ENCODE peak calls at places on chromosomes 4 and X, in nine cellular contexts. P is cardiac fibroblast, G is choroid plexus epithelial cell, E is pancreas, R is heart right ventricle, Z is bronchial epithelial cell, C is lung, S is stomach, Q is MM.1S. K is an unnamed sample.

GRCh38 chr4:19971829-19972228 is 279.9 kb upstream of the SLIT2 start:
- DNase-seq in C (no peak), S (no peak), Q (no peak), E (no peak), G (peak), P (peak), R (no peak), Z (peak), K (no peak)

GRCh38 chrX:103927030-103927429 is 35.4 kb upstream of the TMSB15B start:
- DNase-seq in E (no peak), Z (no peak), C (no peak), P (no peak), S (no peak), Q (no peak), G (no peak), R (no peak), K (no peak)

GRCh38 chrX:149021164-149021563 is 483.9 kb downstream of the IDS start:
- DNase-seq in P (no peak), E (no peak), S (no peak), C (no peak), Z (no peak), Q (no peak), G (no peak), R (no peak), K (no peak)

GRCh38 chrX:22163306-22163705 is 109.4 kb upstream of the CBLL2 start:
- DNase-seq in Z (no peak), P (no peak), C (no peak), Q (no peak), E (no peak), R (no peak), G (no peak), S (no peak), K (no peak)

GRCh38 chrX:20221902-20222301 is 44.8 kb downstream of the RPS6KA3 start:
- DNase-seq in C (no peak), E (peak), R (no peak), G (peak), P (no peak), Z (no peak), Q (no peak), S (no peak), K (no peak)

GRCh38 chr4:147103403-147103946 is 157.8 kb upstream of the TTC29 start:
- DNase-seq in R (peak), Q (no peak), C (no peak), E (no peak), P (peak), Z (peak), G (peak), S (no peak), K (no peak)

GRCh38 chr4:47483722-47484121 is 1.4 kb upstream of the ATP10D start:
- DNase-seq in R (no peak), G (peak), E (no peak), Z (peak), S (no peak), P (no peak), C (no peak), Q (no peak), K (no peak)

GRCh38 chr4:130760246-130760645 is 1664.3 kb downstream of the C4orf33 start:
- DNase-seq in C (no peak), Q (no peak), P (no peak), Z (no peak), E (no peak), S (no peak), G (no peak), R (no peak), K (no peak)

GRCh38 chrX:141638601-141639000 is 49.1 kb downstream of the SPANXA2 start:
- DNase-seq in S (no peak), C (no peak), Q (no peak), G (no peak), R (no peak), Z (no peak), P (no peak), E (no peak), K (no peak)

GRCh38 chr4:47490550-47490949 is 5.5 kb downstream of the ATP10D start:
- DNase-seq in R (no peak), E (no peak), Z (peak), Q (peak), C (no peak), S (no peak), P (peak), G (peak), K (no peak)

GRCh38 chrX:108439434-108439883 is at the start of gene COL4A5:
- DNase-seq in P (peak), E (peak), Z (peak), R (peak), C (peak), S (peak), Q (peak), G (peak), K (no peak)

GRCh38 chrX:134512566-134512965 is 52.6 kb downstream of the HPRT1 start:
- DNase-seq in Z (peak), P (peak), Q (no peak), R (no peak), G (peak), C (no peak), S (no peak), E (no peak), K (no peak)

GRCh38 chr4:41839945-41840854 is 91.7 kb upstream of the PHOX2B start:
- DNase-seq in C (no peak), G (no peak), E (no peak), S (no peak), P (no peak), Z (peak), Q (no peak), R (no peak), K (no peak)

GRCh38 chr4:91037951-91038350 is 910.8 kb downstream of the CCSER1 start:
- DNase-seq in C (no peak), P (no peak), Z (no peak), Q (no peak), E (no peak), S (no peak), G (no peak), R (no peak), K (no peak)

GRCh38 chrX:50707955-50708694 is 105.9 kb downstream of the SHROOM4 start:
- DNase-seq in Z (no peak), Q (no peak), P (no peak), E (no peak), C (no peak), S (no peak), G (peak), R (no peak), K (no peak)

GRCh38 chr4:4856071-4857000 is 3.1 kb upstream of the MSX1 start:
- DNase-seq in Z (no peak), S (no peak), C (no peak), R (no peak), Q (no peak), E (no peak), G (no peak), P (no peak), K (no peak)

GRCh38 chr4:37008199-37008598 is 236.3 kb upstream of the NWD2 start:
- DNase-seq in C (no peak), E (peak), G (peak), S (peak), P (peak), R (no peak), Q (no peak), Z (peak), K (no peak)

GRCh38 chrX:1390621-1391369 is 1.1 kb downstream of the SLC25A6 start:
- DNase-seq in Z (no peak), P (no peak), E (no peak), S (peak), C (no peak), G (no peak), R (no peak), Q (no peak), K (peak)

GRCh38 chrX:38973327-38973726 is 172.1 kb downstream of the MID1IP1 start:
- DNase-seq in E (no peak), Q (no peak), R (peak), G (peak), C (no peak), Z (peak), S (no peak), P (peak), K (no peak)

GRCh38 chrX:17741123-17741511 is 3.8 kb downstream of the SCML1 start:
- DNase-seq in C (no peak), Z (no peak), P (no peak), Q (no peak), G (no peak), E (no peak), R (no peak), S (no peak), K (no peak)

GRCh38 chr4:107701565-107701964 is 18.5 kb downstream of the PAPSS1 start:
- DNase-seq in P (no peak), E (no peak), G (no peak), Z (no peak), S (no peak), Q (no peak), R (no peak), C (no peak), K (no peak)

GRCh38 chrX:80335062-80335830 is 85.0 kb upstream of the TENT5D start:
- DNase-seq in C (peak), Q (no peak), Z (no peak), E (peak), P (no peak), S (peak), R (peak), G (no peak), K (no peak)

GRCh38 chr4:80967346-80967745 is 63.2 kb upstream of the BMP3 start:
- DNase-seq in G (no peak), P (no peak), E (no peak), S (no peak), Q (no peak), C (no peak), R (no peak), Z (no peak), K (no peak)

GRCh38 chr4:119337010-119337409 is 15.1 kb upstream of the FABP2 start:
- DNase-seq in P (no peak), C (no peak), R (no peak), S (no peak), E (no peak), Q (no peak), G (peak), Z (no peak), K (no peak)

GRCh38 chrX:49230500-49231232 is 2.5 kb downstream of the CACNA1F start:
- DNase-seq in C (peak), Q (peak), Z (peak), E (peak), G (no peak), P (no peak), S (peak), R (peak), K (peak)

GRCh38 chr4:13888112-13888511 is 260.6 kb upstream of the BOD1L1 start:
- DNase-seq in Z (peak), P (peak), S (no peak), E (no peak), G (peak), R (no peak), C (no peak), Q (no peak), K (no peak)

GRCh38 chrX:131791608-131792355 is 231.3 kb upstream of the STK26 start:
- DNase-seq in E (no peak), C (no peak), Q (no peak), P (no peak), Z (no peak), G (no peak), R (no peak), S (no peak), K (no peak)

GRCh38 chrX:131795442-131796229 is 227.5 kb upstream of the STK26 start:
- DNase-seq in E (no peak), Z (no peak), G (no peak), P (no peak), C (no peak), R (no peak), S (peak), Q (no peak), K (no peak)

GRCh38 chrX:131789664-131790063 is 233.4 kb upstream of the STK26 start:
- DNase-seq in E (no peak), R (no peak), S (no peak), Q (peak), G (no peak), P (no peak), C (no peak), Z (no peak), K (no peak)

GRCh38 chrX:131792789-131793462 is 230.2 kb upstream of the STK26 start:
- DNase-seq in G (peak), Z (no peak), S (peak), Q (peak), E (no peak), C (peak), R (peak), P (peak), K (no peak)

DNA sequence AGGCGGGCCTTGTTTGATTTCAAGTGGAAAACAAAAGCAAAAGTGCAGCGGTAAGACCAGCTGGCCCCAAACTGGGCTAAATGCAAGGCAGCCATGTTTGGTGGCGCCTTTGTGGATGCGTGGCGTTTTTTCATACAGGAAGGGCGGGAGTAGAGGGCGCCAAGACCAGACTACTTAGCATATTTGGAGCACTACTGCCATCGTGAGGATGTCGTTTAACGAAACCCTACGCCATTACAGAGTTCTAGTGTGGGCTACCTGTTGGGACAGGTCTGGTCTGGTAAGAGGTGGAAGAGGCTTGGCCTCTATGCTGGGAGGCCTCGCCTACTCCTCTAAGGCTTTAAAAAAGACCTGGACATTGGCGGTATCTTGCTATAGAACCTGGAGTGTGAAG is 230.7 kb upstream of the STK26 start:
- DNase-seq in C (peak), E (no peak), S (peak), P (no peak), Q (peak), R (peak), G (no peak), Z (no peak), K (no peak)
- TF ChIP-seq CTCF in C (peak), E (no peak), S (no peak), P (no peak), Q (peak), R (no peak), G (no peak), Z (no peak), K (no peak)

GRCh38 chr4:99027304-99027703 is 31.8 kb downstream of the METAP1 start:
- DNase-seq in Q (no peak), R (no peak), P (no peak), C (no peak), E (no peak), S (no peak), G (no peak), Z (no peak), K (no peak)

GRCh38 chr4:99021386-99021785 is 25.9 kb downstream of the METAP1 start:
- DNase-seq in C (no peak), E (no peak), Z (no peak), S (no peak), G (no peak), P (no peak), R (no peak), Q (no peak), K (no peak)

GRCh38 chr4:99025506-99025905 is 30.0 kb downstream of the METAP1 start:
- DNase-seq in C (no peak), Z (peak), G (no peak), R (no peak), P (no peak), S (no peak), Q (no peak), E (no peak), K (no peak)

GRCh38 chr4:99024481-99025275 is 29.2 kb downstream of the METAP1 start:
- DNase-seq in C (no peak), S (no peak), E (peak), R (no peak), P (no peak), G (no peak), Z (peak), Q (no peak), K (no peak)

GRCh38 chr4:99022566-99022965 is 27.0 kb downstream of the METAP1 start:
- DNase-seq in Q (no peak), S (no peak), P (no peak), C (no peak), E (no peak), R (no peak), Z (no peak), G (no peak), K (no peak)
- TF ChIP-seq CTCF in Q (no peak), S (no peak), P (no peak), C (no peak), E (no peak), R (no peak), Z (no peak), G (no peak), K (no peak)

DNA sequence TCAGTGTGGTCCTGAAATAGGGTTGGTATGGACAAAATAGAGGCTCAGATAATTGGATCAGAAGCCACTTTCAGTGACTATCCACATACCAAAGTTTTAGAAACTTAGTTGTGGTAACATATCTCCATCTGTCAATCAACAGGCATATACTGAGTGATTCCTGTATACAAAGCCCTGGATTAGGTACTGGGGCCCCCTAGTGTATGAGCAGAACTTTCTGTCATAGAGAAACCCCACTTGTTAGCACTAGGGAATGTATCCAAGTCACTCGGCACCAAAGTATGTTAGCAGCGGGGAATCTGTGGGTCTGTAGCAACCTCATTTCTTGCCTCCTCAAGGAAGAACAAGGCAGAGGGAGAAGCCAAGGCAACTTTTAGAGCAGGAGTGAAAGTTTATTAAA is 50.7 kb downstream of the MAP7D3 start:
- DNase-seq in G (peak), Z (no peak), Q (peak), R (no peak), E (no peak), P (peak), S (no peak), C (no peak), K (no peak)
- TF ChIP-seq CTCF in G (peak), Z (peak), Q (peak), R (peak), E (no peak), P (peak), S (no peak), C (peak), K (no peak)

DNA sequence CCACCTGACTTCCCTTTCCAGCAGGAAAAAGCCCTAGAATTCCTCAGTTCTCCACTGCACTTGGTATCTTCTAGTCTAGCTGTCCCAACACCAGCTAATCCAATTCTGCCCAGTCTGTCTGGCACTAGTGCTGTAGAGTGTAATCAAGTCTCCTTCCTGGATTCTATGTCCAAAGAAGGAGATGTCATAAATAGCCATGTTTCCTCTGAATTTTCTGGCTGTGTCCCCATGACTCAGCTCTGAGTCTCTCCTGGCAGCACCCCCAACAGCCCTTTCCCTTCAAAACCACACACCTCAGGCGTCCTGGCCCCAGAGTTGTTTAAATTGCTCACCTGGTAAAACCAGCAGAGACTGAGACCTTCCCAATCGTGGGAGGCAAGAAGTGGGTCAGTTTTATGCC is 197.2 kb downstream of the GRXCR1 start:
- DNase-seq in E (no peak), Q (no peak), P (no peak), G (no peak), R (no peak), Z (peak), S (no peak), C (no peak), K (no peak)
- TF ChIP-seq CTCF in E (no peak), Q (no peak), P (no peak), G (no peak), R (no peak), Z (no peak), S (no peak), C (no peak), K (no peak)

GRCh38 chrX:114037515-114037914 is 546.4 kb upstream of the HTR2C start:
- DNase-seq in P (no peak), R (no peak), E (no peak), Q (no peak), S (no peak), C (no peak), Z (no peak), G (no peak), K (no peak)
- TF ChIP-seq CTCF in P (no peak), R (no peak), E (no peak), Q (no peak), S (no peak), C (no peak), Z (no peak), G (no peak), K (no peak)